ENCODE peak calls at places on chromosomes 3 and 15, in eight cellular contexts. V is ureter; U is ovary; Q is erythroblast; P is renal cortical epithelial cell; W is T-helper 9 cell; R is activated CD8-positive, alpha-beta memory T cell treated with anti-CD3 and anti-CD28 coated beads for 24 hours; J is mammary epithelial cell. A is an unnamed sample.
A peak's percentile ranks its signal among the peaks of the same experiment; 100 is the strongest.

GRCh38 chr3:9349321-9350117 is 13.3 kb upstream of the THUMPD3 start:
- DNase-seq in V (no peak), Q (no peak), J (peak; percentile 81), W (no peak), P (peak; percentile 98), U (no peak), R (no peak), A (peak; percentile 86)

GRCh38 chr15:94026458-94026967 is 204.8 kb upstream of the MCTP2 start:
- DNase-seq in J (peak; percentile 52), V (no peak), W (no peak), U (no peak), P (no peak), Q (no peak), R (no peak), A (peak; percentile 19)

GRCh38 chr3:143167956-143168355 is 48.4 kb downstream of the CHST2 start:
- DNase-seq in P (peak; percentile 24), V (no peak), W (no peak), Q (no peak), U (no peak), J (peak; percentile 92), R (no peak), A (peak; percentile 96)

GRCh38 chr15:45587861-45588170 is 637 bp downstream of the BLOC1S6 start:
- DNase-seq in P (no peak), R (no peak), J (no peak), Q (no peak), V (no peak), W (no peak), U (no peak), A (no peak)

GRCh38 chr3:148750296-148750695 is 52.6 kb downstream of the AGTR1 start:
- DNase-seq in J (no peak), R (no peak), P (no peak), U (no peak), W (no peak), Q (no peak), V (no peak), A (no peak)

GRCh38 chr3:66276705-66277274 is 56.0 kb downstream of the SLC25A26 start:
- DNase-seq in W (peak; percentile 55), U (peak; percentile 44), P (peak; percentile 73), Q (peak; percentile 60), V (peak; percentile 64), R (peak; percentile 65), J (peak; percentile 42), A (peak; percentile 74)

GRCh38 chr3:42090973-42091731 is at the start of gene TRAK1:
- DNase-seq in R (no peak), U (peak; percentile 27), J (peak; percentile 95), W (no peak), Q (no peak), P (peak; percentile 51), V (peak; percentile 56), A (peak; percentile 98)

GRCh38 chr3:106126016-106126525 is 257.3 kb upstream of the CBLB start:
- DNase-seq in Q (no peak), W (no peak), R (no peak), V (no peak), U (no peak), P (no peak), J (no peak), A (no peak)

GRCh38 chr3:194333212-194333980 is 17.7 kb downstream of the CPN2 start:
- DNase-seq in P (peak; percentile 47), U (peak; percentile 81), V (peak; percentile 90), Q (no peak), R (peak; percentile 98), W (peak; percentile 88), J (peak; percentile 76), A (peak; percentile 94)

GRCh38 chr15:37204698-37205097 is 104.3 kb upstream of the MEIS2 start:
- DNase-seq in Q (no peak), V (no peak), J (no peak), R (no peak), U (no peak), W (no peak), P (no peak), A (no peak)

GRCh38 chr3:61663728-61664492 is 102.5 kb downstream of the PTPRG start:
- DNase-seq in P (peak; percentile 93), W (no peak), J (peak; percentile 71), Q (no peak), U (no peak), R (no peak), V (no peak), A (peak; percentile 87)

GRCh38 chr3:171606151-171606751 is 146.0 kb upstream of the TNIK start:
- DNase-seq in J (peak; percentile 14), P (no peak), W (no peak), V (no peak), R (no peak), Q (peak; percentile 19), U (peak; percentile 24), A (peak; percentile 27)

GRCh38 chr3:27721717-27722564 is at the start of gene EOMES:
- DNase-seq in U (no peak), V (no peak), J (peak; percentile 76), R (peak; percentile 93), W (peak; percentile 59), P (no peak), Q (peak; percentile 63), A (peak; percentile 61)

GRCh38 chr15:31295660-31296059 is 31.0 kb upstream of the KLF13 start:
- DNase-seq in U (no peak), W (no peak), Q (no peak), P (no peak), J (no peak), V (no peak), R (no peak), A (no peak)

GRCh38 chr15:91948001-91948608 is 94.6 kb downstream of the SLCO3A1 start:
- DNase-seq in U (no peak), W (no peak), V (no peak), Q (no peak), R (no peak), P (peak; percentile 92), J (peak; percentile 95), A (peak; percentile 96)

GRCh38 chr3:79005084-79005483 is 762.7 kb downstream of the ROBO1 start:
- DNase-seq in R (no peak), Q (no peak), V (no peak), J (no peak), W (no peak), P (no peak), U (no peak), A (no peak)

GRCh38 chr3:148790841-148791240 is 36.8 kb upstream of the CPB1 start:
- DNase-seq in V (peak; percentile 46), P (peak; percentile 85), Q (no peak), J (no peak), U (no peak), W (no peak), R (no peak), A (no peak)

GRCh38 chr3:186516645-186517044 is 27.5 kb downstream of the CRYGS start:
- DNase-seq in R (no peak), W (no peak), P (no peak), V (no peak), J (no peak), U (no peak), Q (no peak), A (no peak)

GRCh38 chr15:36958611-36959010 is 141.7 kb downstream of the MEIS2 start:
- DNase-seq in V (no peak), W (no peak), J (peak; percentile 2), U (no peak), P (peak; percentile 52), Q (no peak), R (no peak), A (no peak)

GRCh38 chr3:148957586-148957985 is 33.8 kb upstream of the GYG1 start:
- DNase-seq in P (no peak), R (no peak), J (no peak), Q (peak; percentile 11), U (no peak), V (no peak), W (no peak), A (no peak)

GRCh38 chr15:34266751-34267150 is 41.9 kb downstream of the EMC4 start:
- DNase-seq in Q (no peak), J (no peak), P (no peak), V (no peak), U (no peak), R (no peak), W (no peak), A (no peak)

GRCh38 chr15:56794923-56795329 is 61.6 kb upstream of the ZNF280D start:
- DNase-seq in V (no peak), J (no peak), P (no peak), W (no peak), R (no peak), Q (no peak), U (no peak), A (no peak)

GRCh38 chr3:15636028-15636709 is 34.6 kb downstream of the BTD start:
- DNase-seq in W (no peak), U (no peak), J (peak; percentile 17), V (no peak), Q (no peak), R (peak; percentile 67), P (peak; percentile 88), A (peak; percentile 81)

A was measured in epithelial cell of esophagus.